ENCODE peak calls at places on chromosomes 4 and X, in nine cellular contexts. A, G, T, C, M, F, R, H and U are unnamed samples.

GRCh38 chr4:18127030-18127429 is 105.5 kb upstream of the LCORL start:
- DNase-seq in A (no peak), G (no peak), T (no peak), C (no peak), M (no peak), F (peak), R (no peak), H (no peak), U (no peak)

GRCh38 chr4:87089368-87089767 is 131.1 kb downstream of the KLHL8 start:
- DNase-seq in A (no peak), G (no peak), T (no peak), C (no peak), M (no peak), F (no peak), R (no peak), H (no peak), U (no peak)

GRCh38 chr4:154044118-154044517 is 255.2 kb upstream of the SFRP2 start:
- DNase-seq in A (no peak), G (no peak), T (no peak), C (no peak), M (no peak), F (peak), R (no peak), H (no peak), U (no peak)

GRCh38 chrX:103276581-103277002 is at the start of gene TCEAL5:
- DNase-seq in A (peak), G (peak), T (no peak), C (no peak), M (no peak), F (no peak), R (no peak), H (peak), U (peak)

GRCh38 chrX:131792789-131793462 is 230.2 kb upstream of the STK26 start:
- DNase-seq in A (no peak), G (peak), T (no peak), C (peak), M (no peak), F (no peak), R (no peak), H (peak), U (no peak)

GRCh38 chrX:127317159-127317558 is 497.6 kb downstream of the PRR32 start:
- DNase-seq in A (no peak), G (no peak), T (no peak), C (no peak), M (no peak), F (no peak), R (no peak), H (no peak), U (no peak)

GRCh38 chr4:2802618-2803531 is 10.0 kb downstream of the SH3BP2 start:
- DNase-seq in A (no peak), G (no peak), T (no peak), C (no peak), M (no peak), F (no peak), R (no peak), H (no peak), U (no peak)

GRCh38 chr4:66182651-66183050 is 512.4 kb upstream of the EPHA5 start:
- DNase-seq in A (no peak), G (no peak), T (no peak), C (no peak), M (no peak), F (no peak), R (no peak), H (no peak), U (no peak)

GRCh38 chr4:168803727-168804126 is 206.3 kb downstream of the CBR4 start:
- DNase-seq in A (no peak), G (no peak), T (no peak), C (peak), M (no peak), F (peak), R (no peak), H (no peak), U (no peak)

GRCh38 chr4:1058997-1059665 is 47.7 kb downstream of the FGFRL1 start:
- DNase-seq in A (no peak), G (no peak), T (no peak), C (no peak), M (no peak), F (no peak), R (no peak), H (no peak), U (no peak)

GRCh38 chr4:157315968-157316367 is 95.4 kb downstream of the GRIA2 start:
- DNase-seq in A (no peak), G (no peak), T (no peak), C (no peak), M (no peak), F (peak), R (no peak), H (no peak), U (no peak)

GRCh38 chrX:42996861-42997260 is 218.9 kb upstream of the PPP1R2C start:
- DNase-seq in A (no peak), G (no peak), T (no peak), C (no peak), M (no peak), F (no peak), R (no peak), H (no peak), U (no peak)

GRCh38 chr4:89894654-89895652 is at the start of gene MMRN1:
- DNase-seq in A (no peak), G (no peak), T (no peak), C (no peak), M (no peak), F (no peak), R (no peak), H (no peak), U (no peak)

GRCh38 chr4:17418010-17418409 is 93.9 kb downstream of the QDPR start:
- DNase-seq in A (no peak), G (no peak), T (no peak), C (no peak), M (no peak), F (no peak), R (no peak), H (no peak), U (no peak)

GRCh38 chr4:4872148-4872903 is 12.9 kb downstream of the MSX1 start:
- DNase-seq in A (no peak), G (no peak), T (peak), C (no peak), M (no peak), F (no peak), R (no peak), H (no peak), U (no peak)

GRCh38 chr4:172758586-172759340 is 409.8 kb upstream of the GALNT7 start:
- DNase-seq in A (no peak), G (no peak), T (no peak), C (peak), M (no peak), F (peak), R (no peak), H (no peak), U (no peak)

GRCh38 chr4:186844059-186844681 is 120.5 kb upstream of the FAT1 start:
- DNase-seq in A (no peak), G (no peak), T (no peak), C (peak), M (no peak), F (peak), R (no peak), H (no peak), U (no peak)

GRCh38 chr4:188887905-188888304 is 748.7 kb downstream of the TRIML1 start:
- DNase-seq in A (no peak), G (no peak), T (no peak), C (no peak), M (no peak), F (no peak), R (no peak), H (no peak), U (no peak)

GRCh38 chrX:117376460-117376859 is 740.1 kb downstream of the KLHL13 start:
- DNase-seq in A (no peak), G (no peak), T (no peak), C (no peak), M (no peak), F (peak), R (no peak), H (no peak), U (no peak)

GRCh38 chrX:36266155-36266554 is 346.6 kb downstream of the CFAP47 start:
- DNase-seq in A (no peak), G (no peak), T (no peak), C (no peak), M (no peak), F (no peak), R (no peak), H (no peak), U (no peak)

GRCh38 chr4:158131037-158131436 is 41.8 kb downstream of the GASK1B start:
- DNase-seq in A (no peak), G (no peak), T (no peak), C (no peak), M (no peak), F (no peak), R (no peak), H (no peak), U (no peak)

GRCh38 chrX:11381464-11381863 is 88.3 kb downstream of the AMELX start:
- DNase-seq in A (no peak), G (peak), T (peak), C (peak), M (no peak), F (peak), R (no peak), H (peak), U (peak)

GRCh38 chrX:63250253-63250868 is 100.8 kb downstream of the SPIN4 start:
- DNase-seq in A (no peak), G (no peak), T (peak), C (peak), M (no peak), F (peak), R (no peak), H (no peak), U (no peak)

GRCh38 chr4:27985522-27985921 is 1124.9 kb downstream of the STIM2 start:
- DNase-seq in A (no peak), G (no peak), T (no peak), C (no peak), M (no peak), F (no peak), R (no peak), H (no peak), U (no peak)

GRCh38 chr4:40553995-40554394 is 75.7 kb downstream of the RBM47 start:
- DNase-seq in A (no peak), G (no peak), T (no peak), C (no peak), M (no peak), F (no peak), R (no peak), H (no peak), U (no peak)

GRCh38 chr4:144090744-144091143 is 49.8 kb downstream of the GYPA start:
- DNase-seq in A (no peak), G (no peak), T (no peak), C (no peak), M (no peak), F (no peak), R (no peak), H (no peak), U (no peak)

GRCh38 chr4:137454767-137455166 is 77.5 kb downstream of the PCDH18 start:
- DNase-seq in A (no peak), G (no peak), T (no peak), C (no peak), M (no peak), F (no peak), R (no peak), H (no peak), U (no peak)